ENCODE peak calls at places on chromosomes 7 and 10, in six cellular contexts. D is body of pancreas, J is cardiac muscle cell, V is left ventricle myocardium inferior, S is endodermal cell, U is SJSA1. N is an unnamed sample.

GRCh38 chr7:13981070-13981469 is 8.4 kb downstream of the ETV1 start:
- DNase-seq in J (peak), S (peak), V (no peak), D (peak), U (peak), N (no peak)

GRCh38 chr10:101538481-101538880 is 49.6 kb downstream of the POLL start:
- DNase-seq in U (no peak), D (no peak), J (no peak), S (no peak), V (no peak), N (no peak)

GRCh38 chr7:3597243-3597642 is 296.2 kb downstream of the SDK1 start:
- DNase-seq in J (no peak), D (no peak), V (no peak), S (no peak), U (no peak), N (no peak)

GRCh38 chr7:96332325-96332724 is 10.4 kb upstream of the SLC25A13 start:
- DNase-seq in V (no peak), S (no peak), D (no peak), U (no peak), J (no peak), N (no peak)

GRCh38 chr10:119207367-119207668 is at the start of gene GRK5:
- DNase-seq in V (peak), U (peak), J (peak), S (peak), D (peak), N (peak)

GRCh38 chr10:45034301-45034700 is 33.6 kb downstream of the ZNF22 start:
- DNase-seq in S (no peak), U (no peak), D (no peak), V (no peak), J (peak), N (no peak)

GRCh38 chr7:94088560-94088959 is 84.4 kb upstream of the BET1 start:
- DNase-seq in V (no peak), J (no peak), S (no peak), U (no peak), D (no peak), N (no peak)

GRCh38 chr7:136009488-136010079 is 32.4 kb upstream of the MTPN start:
- DNase-seq in S (no peak), J (peak), D (no peak), U (no peak), V (no peak), N (no peak)

GRCh38 chr10:7795605-7796004 is 7.6 kb downstream of the ATP5F1C start:
- DNase-seq in J (peak), U (no peak), S (no peak), V (no peak), D (peak), N (no peak)

GRCh38 chr7:101667959-101668358 is 38.9 kb upstream of the MYL10 start:
- DNase-seq in D (no peak), J (no peak), V (no peak), U (no peak), S (no peak), N (no peak)

GRCh38 chr7:143008007-143008901 is 18.7 kb downstream of the OR9A2 start:
- DNase-seq in V (peak), S (peak), D (peak), U (peak), J (peak), N (peak)

GRCh38 chr7:16801111-16801542 is 3.7 kb downstream of the AGR2 start:
- DNase-seq in S (no peak), U (no peak), D (no peak), J (peak), V (no peak), N (no peak)

GRCh38 chr7:142384508-142384922 is 126.7 kb upstream of the PRSS58 start:
- DNase-seq in J (no peak), V (no peak), D (peak), U (peak), S (no peak), N (no peak)

GRCh38 chr10:60029441-60029840 is 123.1 kb upstream of the CCDC6 start:
- DNase-seq in U (no peak), J (no peak), D (no peak), S (no peak), V (no peak), N (no peak)

GRCh38 chr7:151110941-151111645 is 24.8 kb downstream of the AGAP3 start:
- DNase-seq in U (peak), V (peak), D (peak), S (peak), J (peak), N (peak)

GRCh38 chr10:28331821-28332220 is 29.0 kb upstream of the MPP7 start:
- DNase-seq in D (peak), U (no peak), J (no peak), S (no peak), V (no peak), N (no peak)

GRCh38 chr10:77156406-77156879 is 481.2 kb downstream of the KCNMA1 start:
- DNase-seq in D (peak), J (no peak), U (no peak), S (no peak), V (no peak), N (no peak)

GRCh38 chr10:77159538-77160110 is 478.0 kb downstream of the KCNMA1 start:
- DNase-seq in V (no peak), J (no peak), U (no peak), S (no peak), D (no peak), N (no peak)

GRCh38 chr10:77160679-77161078 is 476.9 kb downstream of the KCNMA1 start:
- DNase-seq in J (no peak), V (no peak), S (no peak), D (no peak), U (no peak), N (no peak)

GRCh38 chr10:77158666-77159065 is 478.9 kb downstream of the KCNMA1 start:
- DNase-seq in U (no peak), J (no peak), V (no peak), D (no peak), S (no peak), N (no peak)

GRCh38 chr10:77157248-77158019 is 480.2 kb downstream of the KCNMA1 start:
- DNase-seq in D (no peak), U (no peak), V (no peak), J (no peak), S (no peak), N (no peak)
- H3K27ac ChIP-seq in D (no peak), U (no peak), V (no peak), J (no peak), S (no peak), N (no peak)

DNA sequence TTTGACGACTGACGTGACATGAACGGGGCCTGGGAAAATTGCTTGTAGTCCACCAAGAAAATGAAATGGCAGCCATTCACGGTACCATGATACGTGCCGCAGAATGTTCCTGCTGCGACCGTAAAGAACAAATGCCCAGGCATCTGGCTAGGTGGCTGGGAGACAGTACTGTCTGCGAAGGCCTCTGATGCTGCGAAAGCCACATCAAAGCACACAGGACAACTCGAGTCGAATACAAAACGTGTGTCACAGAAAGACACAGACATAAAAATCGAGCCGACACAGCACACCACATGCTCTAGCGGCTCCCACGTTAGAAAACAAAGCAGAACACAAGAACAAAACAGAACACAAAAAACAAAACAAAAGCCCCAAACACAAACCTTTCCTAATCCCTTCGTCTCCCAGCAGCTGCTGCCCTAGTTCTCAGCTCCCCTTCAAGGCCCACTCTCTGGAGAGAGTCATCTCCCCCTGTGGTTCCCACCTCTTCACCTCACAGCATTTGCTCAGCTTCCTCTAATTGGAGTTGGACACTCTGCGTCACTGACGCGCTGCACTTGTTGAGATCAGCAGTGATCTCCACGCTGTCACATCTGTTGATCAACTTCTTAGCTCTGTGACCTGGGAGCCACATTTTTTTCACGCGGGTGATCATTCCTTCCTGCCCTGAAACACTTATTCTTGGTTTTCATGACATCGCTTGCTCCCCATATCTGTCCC is 112.2 kb downstream of the CLEC2L start:
- DNase-seq in V (no peak), J (no peak), S (no peak), U (no peak), D (no peak), N (no peak)
- H3K4me3 ChIP-seq in V (no peak), J (no peak), S (no peak), U (no peak), D (no peak), N (no peak)

GRCh38 chr7:66399566-66399965 is 194.4 kb downstream of the TPST1 start:
- DNase-seq in V (no peak), S (no peak), U (no peak), D (no peak), J (no peak), N (no peak)
- H3K27ac ChIP-seq in V (no peak), S (no peak), U (no peak), D (no peak), J (no peak), N (no peak)

GRCh38 chr7:5414876-5415275 is 8.8 kb downstream of the TNRC18 start:
- DNase-seq in S (no peak), J (peak), U (no peak), V (no peak), D (no peak), N (peak)
- H3K4me3 ChIP-seq in S (no peak), J (no peak), U (no peak), V (no peak), D (no peak), N (no peak)

N was measured in testis.